ENCODE peak calls at places on chromosomes 13 and 19, in seven cellular contexts. T is IMR-90, K is body of pancreas, D is transverse colon, H is ovary, G is upper lobe of left lung, X is uterus. N is an unnamed sample.

GRCh38 chr13:34833562-34834182 is 108.4 kb upstream of the NBEA start:
- DNase-seq in D (no peak), T (peak; percentile 2), K (no peak), G (no peak), H (no peak), X (no peak), N (no peak)

GRCh38 chr19:41882568-41883462 is at the start of gene ARHGEF1:
- DNase-seq in X (peak; percentile 51), D (peak; percentile 75), G (peak; percentile 78), K (peak; percentile 55), H (peak; percentile 49), T (no peak), N (peak; percentile 96)

GRCh38 chr19:40387151-40387550 is 2.8 kb downstream of the HIPK4 start:
- DNase-seq in G (no peak), H (no peak), K (no peak), D (no peak), T (no peak), X (no peak), N (no peak)

GRCh38 chr19:40397568-40397906 is 7.6 kb upstream of the HIPK4 start:
- DNase-seq in X (no peak), D (no peak), G (no peak), K (no peak), H (no peak), T (no peak), N (no peak)

GRCh38 chr13:113820813-113821651 is 42.8 kb downstream of the GAS6 start:
- DNase-seq in D (peak; percentile 63), X (peak; percentile 87), K (no peak), G (peak; percentile 50), T (peak; percentile 99), H (peak; percentile 84), N (peak; percentile 79)

GRCh38 chr19:43976732-43977131 is 7.3 kb upstream of the ZNF155 start:
- DNase-seq in H (no peak), D (no peak), K (no peak), T (no peak), X (no peak), G (no peak), N (no peak)

GRCh38 chr13:109976206-109976997 is 190.0 kb upstream of the IRS2 start:
- DNase-seq in D (no peak), K (no peak), T (no peak), G (no peak), X (no peak), H (no peak), N (no peak)

GRCh38 chr19:10132848-10133350 is 13.2 kb upstream of the EIF3G start:
- DNase-seq in G (no peak), X (no peak), H (no peak), T (no peak), D (no peak), K (no peak), N (no peak)

GRCh38 chr13:46484561-46484960 is 68.4 kb upstream of the LRCH1 start:
- DNase-seq in X (no peak), G (no peak), H (no peak), D (no peak), K (no peak), T (no peak), N (no peak)

GRCh38 chr13:111612918-111613317 is 292.5 kb downstream of the TEX29 start:
- DNase-seq in H (no peak), T (no peak), X (no peak), K (no peak), G (no peak), D (no peak), N (no peak)

GRCh38 chr13:50224534-50224933 is 209.3 kb downstream of the KCNRG start:
- DNase-seq in X (no peak), K (no peak), T (peak; percentile 51), G (no peak), D (no peak), H (no peak), N (no peak)

GRCh38 chr13:110965038-110965754 is 50.3 kb upstream of the ANKRD10 start:
- DNase-seq in T (peak; percentile 89), D (no peak), K (no peak), G (no peak), X (no peak), H (no peak), N (no peak)

GRCh38 chr19:3359850-3360493 is 6.4 kb upstream of the NFIC start:
- DNase-seq in T (no peak), H (no peak), D (no peak), G (no peak), X (no peak), K (no peak), N (peak; percentile 84)

GRCh38 chr19:17504030-17504429 is 7.4 kb upstream of the PGLS start:
- DNase-seq in X (no peak), G (no peak), D (no peak), T (no peak), K (no peak), H (no peak), N (no peak)

GRCh38 chr13:43374621-43375020 is 351.2 kb downstream of the DNAJC15 start:
- DNase-seq in H (no peak), D (no peak), X (no peak), K (no peak), G (no peak), T (peak; percentile 64), N (no peak)

GRCh38 chr13:41388143-41388881 is 69.0 kb upstream of the RGCC start:
- DNase-seq in K (no peak), D (no peak), X (no peak), H (no peak), G (no peak), T (no peak), N (no peak)

GRCh38 chr19:55459950-55460657 is 1.3 kb downstream of the ISOC2 start:
- DNase-seq in G (no peak), H (no peak), D (no peak), X (no peak), T (peak; percentile 31), K (no peak), N (no peak)

GRCh38 chr13:22002893-22003292 is 332.0 kb downstream of the FGF9 start:
- DNase-seq in D (no peak), K (no peak), X (no peak), G (no peak), H (no peak), T (no peak), N (no peak)

DNA sequence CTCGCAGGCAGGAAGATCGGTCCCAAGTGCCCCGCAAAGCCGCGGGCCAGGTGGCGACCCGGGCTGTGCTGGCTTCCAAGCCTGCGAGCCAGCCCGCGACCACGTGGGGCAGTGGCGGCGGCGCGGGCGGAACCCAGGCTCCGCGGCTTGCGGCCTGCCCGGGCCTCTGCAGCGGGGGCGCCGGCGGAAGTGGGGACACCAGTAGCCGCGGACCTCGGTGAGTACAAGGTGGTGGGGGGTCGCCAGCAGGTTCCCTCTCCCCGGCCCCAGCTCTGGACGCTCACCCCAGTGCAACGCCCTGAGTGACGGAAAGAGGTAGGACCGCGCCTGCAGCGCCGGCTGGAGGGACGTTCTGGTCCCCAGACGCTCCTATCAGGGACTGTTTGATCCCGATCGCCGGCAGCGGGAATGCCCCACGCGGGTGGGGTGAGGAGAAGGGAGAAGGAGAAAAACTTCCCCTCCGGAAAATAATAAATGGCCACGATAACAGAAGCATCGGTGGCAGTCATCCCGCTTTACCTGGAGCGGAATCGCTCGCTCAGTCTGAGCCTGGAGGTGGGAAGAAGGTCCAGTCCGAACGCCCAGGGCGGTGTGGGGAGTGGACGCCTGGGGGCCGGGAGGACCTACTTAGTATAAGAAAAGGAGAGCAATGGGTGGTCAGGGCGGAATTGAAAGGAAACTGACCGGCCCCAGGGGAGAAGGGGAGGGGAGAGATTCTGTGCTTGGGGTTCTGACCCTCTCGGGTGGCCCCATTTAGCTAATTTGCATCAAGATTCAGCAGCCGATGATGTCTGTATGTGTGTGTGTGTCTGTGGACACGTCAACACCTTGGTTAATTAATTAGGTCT is at the start of gene GEMIN7:
- DNase-seq in G (peak; percentile 82), X (peak; percentile 67), K (peak; percentile 79), T (peak; percentile 59), D (peak; percentile 79), H (peak; percentile 67), N (peak; percentile 94)
- TF ChIP-seq POLR2A in G (no peak), X (peak; percentile 42), K (no peak), T (no peak), D (peak; percentile 53), H (peak; percentile 44), N (no peak)

DNA sequence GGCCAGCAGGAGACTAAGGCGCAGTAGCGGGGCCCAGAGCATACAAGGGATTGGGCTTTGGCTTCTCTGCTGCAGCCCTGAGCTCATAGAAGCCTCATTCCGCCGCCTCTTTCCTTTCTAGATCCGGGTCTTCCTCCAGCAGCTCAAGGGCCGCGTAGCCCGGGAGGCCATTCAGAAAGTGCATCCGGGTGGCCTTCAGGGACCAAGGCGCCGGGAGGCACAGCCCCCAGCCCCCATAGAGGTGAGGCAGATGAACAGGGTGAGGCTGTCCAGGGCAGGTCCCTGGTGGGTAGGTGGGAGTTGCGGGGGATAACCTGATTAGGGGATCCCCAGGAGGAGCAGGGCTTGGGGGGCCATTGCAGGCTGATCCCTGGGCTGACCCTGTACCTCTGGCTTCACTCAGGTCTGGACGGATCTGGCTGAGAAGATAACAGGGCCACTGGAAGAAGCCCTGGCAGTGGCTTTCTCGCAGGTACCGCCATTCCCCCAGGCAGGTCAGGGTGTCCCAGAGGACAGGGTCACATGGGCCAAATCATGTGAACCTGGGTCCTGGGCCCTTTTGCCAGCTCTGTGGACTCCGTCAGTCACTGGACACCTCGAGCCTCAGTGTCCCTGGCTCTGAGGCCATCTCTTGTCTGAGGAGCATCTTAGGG is 1.3 kb downstream of the SNAPC2 start:
- DNase-seq in D (no peak), H (no peak), G (no peak), T (no peak), X (no peak), K (no peak), N (no peak)
- TF ChIP-seq CTCF in D (no peak), H (no peak), G (no peak), T (no peak), X (no peak), K (no peak), N (no peak)

GRCh38 chr19:47514869-47515588 is at the start of gene NAPA:
- DNase-seq in H (peak; percentile 100), T (peak; percentile 100), G (peak; percentile 100), D (peak; percentile 100), X (peak; percentile 100), K (peak; percentile 100), N (peak; percentile 100)
- TF ChIP-seq POLR2A in H (peak; percentile 95), T (peak; percentile 96), G (no peak), D (peak; percentile 99), X (peak; percentile 94), K (peak; percentile 94), N (peak; percentile 9)

DNA sequence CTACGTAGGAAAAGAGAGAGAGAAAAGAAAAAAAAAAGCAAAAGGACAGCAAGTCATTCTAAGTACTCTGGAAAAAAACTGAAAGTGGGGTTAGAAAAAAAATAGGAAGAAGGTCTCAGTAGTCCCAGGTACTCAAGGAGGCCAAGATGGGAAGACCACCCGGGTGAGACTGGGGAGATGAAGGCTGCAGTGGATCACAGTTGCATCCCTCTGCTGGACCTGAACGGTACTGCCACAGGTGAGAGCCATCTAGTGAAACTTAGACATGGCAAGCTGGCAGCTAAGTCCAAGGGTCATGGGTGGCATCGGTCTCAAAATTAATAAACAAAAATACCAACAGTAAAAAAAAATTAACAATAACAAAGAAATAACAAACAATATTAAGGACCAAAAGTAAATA is 41.0 kb upstream of the ZNF91 start:
- DNase-seq in X (no peak), G (no peak), K (no peak), H (no peak), D (no peak), T (no peak), N (no peak)
- TF ChIP-seq CTCF in X (no peak), G (no peak), K (peak; percentile 6), H (no peak), D (peak; percentile 28), T (no peak), N (no peak)

GRCh38 chr19:45676851-45677263 is 8.8 kb downstream of the GIPR start:
- DNase-seq in K (peak; percentile 57), D (peak; percentile 56), T (no peak), G (peak; percentile 37), H (no peak), X (no peak), N (peak; percentile 80)
- TF ChIP-seq POLR2A in K (no peak), D (no peak), T (no peak), G (no peak), H (no peak), X (no peak), N (no peak)

GRCh38 chr13:82976499-82976898 is 905.8 kb downstream of the SLITRK1 start:
- DNase-seq in K (no peak), G (no peak), D (no peak), X (no peak), T (peak; percentile 1), H (no peak), N (no peak)
- TF ChIP-seq CTCF in K (no peak), G (no peak), D (no peak), X (no peak), T (peak; percentile 18), H (no peak), N (no peak)

N was measured in spleen.